ENCODE peak calls at places on chromosomes 12 and 14, in ten cellular contexts. One of them, this sample, is unnamed. For H3K4me1, the result is how much of the 10 kb centered on the place peaks cover.

GRCh38 chr12:8662592-8662991 is at the start of gene MFAP5:
- DNase-seq in gastrocnemius medialis: peak
- DNase-seq in fibroblast of lung: peak
- DNase-seq in mucosa of descending colon: no peak
- DNase-seq in heart right ventricle: peak
- DNase-seq in body of pancreas: no peak
- DNase-seq in Peyer's patch: no peak
- DNase-seq in pancreas: no peak
- DNase-seq in kidney: no peak
- DNase-seq in lung: no peak
- DNase-seq in this sample: no peak

GRCh38 chr12:74334770-74335169 is 202.9 kb upstream of the ATXN7L3B start:
- DNase-seq in gastrocnemius medialis: no peak
- DNase-seq in fibroblast of lung: peak
- DNase-seq in mucosa of descending colon: no peak
- DNase-seq in heart right ventricle: no peak
- DNase-seq in body of pancreas: no peak
- DNase-seq in Peyer's patch: no peak
- DNase-seq in pancreas: no peak
- DNase-seq in kidney: no peak
- DNase-seq in lung: no peak
- DNase-seq in this sample: no peak

GRCh38 chr12:28866715-28867503 is 282.2 kb upstream of the FAR2 start:
- DNase-seq in gastrocnemius medialis: no peak
- DNase-seq in fibroblast of lung: peak
- DNase-seq in mucosa of descending colon: no peak
- DNase-seq in heart right ventricle: no peak
- DNase-seq in body of pancreas: no peak
- DNase-seq in Peyer's patch: no peak
- DNase-seq in pancreas: no peak
- DNase-seq in kidney: no peak
- DNase-seq in lung: no peak
- DNase-seq in this sample: no peak

GRCh38 chr12:54261817-54262402 is 18.0 kb downstream of the CBX5 start:
- DNase-seq in gastrocnemius medialis: no peak
- DNase-seq in fibroblast of lung: peak
- DNase-seq in mucosa of descending colon: no peak
- DNase-seq in heart right ventricle: no peak
- DNase-seq in body of pancreas: no peak
- DNase-seq in Peyer's patch: no peak
- DNase-seq in pancreas: no peak
- DNase-seq in kidney: no peak
- DNase-seq in lung: no peak
- DNase-seq in this sample: no peak

GRCh38 chr14:21069388-21070082 is 569 bp upstream of the ARHGEF40 start:
- DNase-seq in gastrocnemius medialis: no peak
- DNase-seq in fibroblast of lung: peak
- DNase-seq in mucosa of descending colon: no peak
- DNase-seq in heart right ventricle: peak
- DNase-seq in body of pancreas: peak
- DNase-seq in Peyer's patch: no peak
- DNase-seq in pancreas: peak
- DNase-seq in kidney: peak
- DNase-seq in lung: no peak
- DNase-seq in this sample: peak

GRCh38 chr12:113837059-113837458 is 129.1 kb downstream of the RBM19 start:
- DNase-seq in gastrocnemius medialis: no peak
- DNase-seq in fibroblast of lung: no peak
- DNase-seq in mucosa of descending colon: no peak
- DNase-seq in heart right ventricle: no peak
- DNase-seq in body of pancreas: no peak
- DNase-seq in Peyer's patch: no peak
- DNase-seq in pancreas: no peak
- DNase-seq in kidney: no peak
- DNase-seq in lung: no peak
- DNase-seq in this sample: no peak

GRCh38 chr14:31945074-31945613 is 132.0 kb upstream of the ARHGAP5 start:
- DNase-seq in gastrocnemius medialis: no peak
- DNase-seq in fibroblast of lung: no peak
- DNase-seq in mucosa of descending colon: peak
- DNase-seq in heart right ventricle: no peak
- DNase-seq in body of pancreas: no peak
- DNase-seq in Peyer's patch: peak
- DNase-seq in pancreas: no peak
- DNase-seq in kidney: no peak
- DNase-seq in lung: no peak
- DNase-seq in this sample: no peak

GRCh38 chr12:131457028-131457310 is 253.9 kb upstream of the SFSWAP start:
- DNase-seq in gastrocnemius medialis: no peak
- DNase-seq in fibroblast of lung: no peak
- DNase-seq in mucosa of descending colon: no peak
- DNase-seq in heart right ventricle: no peak
- DNase-seq in body of pancreas: no peak
- DNase-seq in Peyer's patch: no peak
- DNase-seq in pancreas: no peak
- DNase-seq in kidney: no peak
- DNase-seq in lung: no peak
- DNase-seq in this sample: no peak

GRCh38 chr12:109632299-109632698 is 58.7 kb downstream of the MVK start:
- DNase-seq in gastrocnemius medialis: no peak
- DNase-seq in fibroblast of lung: no peak
- DNase-seq in mucosa of descending colon: no peak
- DNase-seq in heart right ventricle: no peak
- DNase-seq in body of pancreas: no peak
- DNase-seq in Peyer's patch: no peak
- DNase-seq in pancreas: no peak
- DNase-seq in kidney: no peak
- DNase-seq in lung: no peak
- DNase-seq in this sample: no peak

GRCh38 chr14:101813833-101814232 is 52.3 kb downstream of the PPP2R5C start:
- DNase-seq in gastrocnemius medialis: no peak
- DNase-seq in fibroblast of lung: no peak
- DNase-seq in mucosa of descending colon: no peak
- DNase-seq in heart right ventricle: no peak
- DNase-seq in body of pancreas: no peak
- DNase-seq in Peyer's patch: no peak
- DNase-seq in pancreas: no peak
- DNase-seq in kidney: no peak
- DNase-seq in lung: no peak
- DNase-seq in this sample: no peak

GRCh38 chr14:51603495-51603894 is 48.2 kb upstream of the FRMD6 start:
- DNase-seq in gastrocnemius medialis: no peak
- DNase-seq in fibroblast of lung: no peak
- DNase-seq in mucosa of descending colon: no peak
- DNase-seq in heart right ventricle: no peak
- DNase-seq in body of pancreas: no peak
- DNase-seq in Peyer's patch: no peak
- DNase-seq in pancreas: no peak
- DNase-seq in kidney: no peak
- DNase-seq in lung: no peak
- DNase-seq in this sample: no peak

GRCh38 chr14:85466678-85467077 is 63.3 kb upstream of the FLRT2 start:
- DNase-seq in gastrocnemius medialis: no peak
- DNase-seq in fibroblast of lung: peak
- DNase-seq in mucosa of descending colon: no peak
- DNase-seq in heart right ventricle: no peak
- DNase-seq in body of pancreas: no peak
- DNase-seq in Peyer's patch: no peak
- DNase-seq in pancreas: no peak
- DNase-seq in kidney: no peak
- DNase-seq in lung: no peak
- DNase-seq in this sample: no peak

GRCh38 chr12:67251012-67251411 is 18.1 kb upstream of the CAND1 start:
- DNase-seq in gastrocnemius medialis: no peak
- DNase-seq in fibroblast of lung: no peak
- DNase-seq in mucosa of descending colon: no peak
- DNase-seq in heart right ventricle: no peak
- DNase-seq in body of pancreas: no peak
- DNase-seq in Peyer's patch: no peak
- DNase-seq in pancreas: no peak
- DNase-seq in kidney: no peak
- DNase-seq in lung: no peak
- DNase-seq in this sample: no peak

GRCh38 chr12:104649217-104649834 is 192.6 kb downstream of the CHST11 start:
- DNase-seq in gastrocnemius medialis: no peak
- DNase-seq in fibroblast of lung: no peak
- DNase-seq in mucosa of descending colon: no peak
- DNase-seq in heart right ventricle: no peak
- DNase-seq in body of pancreas: no peak
- DNase-seq in Peyer's patch: no peak
- DNase-seq in pancreas: no peak
- DNase-seq in kidney: no peak
- DNase-seq in lung: no peak
- DNase-seq in this sample: no peak
- H3K4me1 ChIP-seq in gastrocnemius medialis: under half
- H3K4me1 ChIP-seq in fibroblast of lung: under half
- H3K4me1 ChIP-seq in mucosa of descending colon: under half
- H3K4me1 ChIP-seq in heart right ventricle: under half
- H3K4me1 ChIP-seq in body of pancreas: under half
- H3K4me1 ChIP-seq in Peyer's patch: under half
- H3K4me1 ChIP-seq in pancreas: under half
- H3K4me1 ChIP-seq in kidney: under half
- H3K4me1 ChIP-seq in lung: under half
- H3K4me1 ChIP-seq in this sample: under half

GRCh38 chr14:104792101-104792884 is 3.3 kb downstream of the AKT1 start:
- DNase-seq in gastrocnemius medialis: peak
- DNase-seq in fibroblast of lung: no peak
- DNase-seq in mucosa of descending colon: no peak
- DNase-seq in heart right ventricle: peak
- DNase-seq in body of pancreas: peak
- DNase-seq in Peyer's patch: no peak
- DNase-seq in pancreas: peak
- DNase-seq in kidney: no peak
- DNase-seq in lung: peak
- DNase-seq in this sample: no peak
- H3K4me1 ChIP-seq in gastrocnemius medialis: under half
- H3K4me1 ChIP-seq in fibroblast of lung: under half
- H3K4me1 ChIP-seq in mucosa of descending colon: under half
- H3K4me1 ChIP-seq in heart right ventricle: half or more
- H3K4me1 ChIP-seq in body of pancreas: half or more
- H3K4me1 ChIP-seq in Peyer's patch: half or more
- H3K4me1 ChIP-seq in pancreas: under half
- H3K4me1 ChIP-seq in kidney: under half
- H3K4me1 ChIP-seq in lung: under half
- H3K4me1 ChIP-seq in this sample: under half

DNA sequence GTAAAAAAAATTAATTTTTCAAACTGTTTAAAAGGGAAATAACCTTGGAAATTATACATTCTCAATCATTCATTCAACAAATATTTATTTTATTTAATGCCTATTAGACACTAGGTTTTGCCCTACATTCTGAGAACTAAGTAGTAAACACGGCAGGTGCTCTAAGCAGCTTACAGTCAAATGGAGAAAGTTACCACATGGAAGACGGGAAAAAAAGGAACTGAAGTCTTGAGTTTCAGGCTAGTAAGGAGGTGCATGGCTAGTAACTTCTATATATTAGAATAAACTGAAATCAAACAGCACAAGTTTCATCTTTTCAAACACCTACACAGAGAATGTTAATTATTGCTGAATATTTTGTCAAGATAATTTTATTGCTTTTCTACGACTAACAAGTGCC is 52.9 kb downstream of the C12orf42 start:
- DNase-seq in gastrocnemius medialis: no peak
- DNase-seq in fibroblast of lung: no peak
- DNase-seq in mucosa of descending colon: no peak
- DNase-seq in heart right ventricle: no peak
- DNase-seq in body of pancreas: no peak
- DNase-seq in Peyer's patch: no peak
- DNase-seq in pancreas: no peak
- DNase-seq in kidney: no peak
- DNase-seq in lung: no peak
- DNase-seq in this sample: no peak
- H3K4me1 ChIP-seq in gastrocnemius medialis: under half
- H3K4me1 ChIP-seq in fibroblast of lung: under half
- H3K4me1 ChIP-seq in mucosa of descending colon: under half
- H3K4me1 ChIP-seq in heart right ventricle: under half
- H3K4me1 ChIP-seq in body of pancreas: under half
- H3K4me1 ChIP-seq in Peyer's patch: under half
- H3K4me1 ChIP-seq in pancreas: under half
- H3K4me1 ChIP-seq in kidney: under half
- H3K4me1 ChIP-seq in lung: under half
- H3K4me1 ChIP-seq in this sample: under half

GRCh38 chr12:57154076-57154475 is 6.7 kb upstream of the LRP1-AS start:
- DNase-seq in gastrocnemius medialis: no peak
- DNase-seq in fibroblast of lung: no peak
- DNase-seq in mucosa of descending colon: no peak
- DNase-seq in heart right ventricle: no peak
- DNase-seq in body of pancreas: no peak
- DNase-seq in Peyer's patch: no peak
- DNase-seq in pancreas: no peak
- DNase-seq in kidney: no peak
- DNase-seq in lung: no peak
- DNase-seq in this sample: no peak
- H3K4me1 ChIP-seq in gastrocnemius medialis: under half
- H3K4me1 ChIP-seq in fibroblast of lung: under half
- H3K4me1 ChIP-seq in mucosa of descending colon: under half
- H3K4me1 ChIP-seq in heart right ventricle: half or more
- H3K4me1 ChIP-seq in body of pancreas: under half
- H3K4me1 ChIP-seq in Peyer's patch: under half
- H3K4me1 ChIP-seq in pancreas: under half
- H3K4me1 ChIP-seq in kidney: under half
- H3K4me1 ChIP-seq in lung: under half
- H3K4me1 ChIP-seq in this sample: under half

DNA sequence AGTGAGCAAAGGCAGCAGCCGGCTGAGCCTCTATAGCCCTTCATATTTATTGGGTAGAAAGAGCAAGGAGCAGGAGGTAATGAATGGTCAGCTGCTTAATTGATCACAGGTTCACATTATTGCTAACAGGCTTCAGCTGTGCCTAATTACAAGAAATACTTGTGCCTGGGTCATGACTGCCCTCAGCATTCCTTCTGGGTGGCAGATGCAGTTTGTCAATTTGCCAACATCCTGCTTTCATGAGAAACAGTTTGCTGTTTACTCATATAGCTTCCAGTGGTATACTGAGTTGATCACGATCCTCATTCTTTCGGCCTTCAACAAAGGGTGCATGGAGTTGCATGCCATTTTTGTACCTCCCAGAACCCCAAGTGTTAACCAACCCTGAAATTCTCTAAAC is 81.0 kb upstream of the PLEKHG7 start:
- DNase-seq in gastrocnemius medialis: no peak
- DNase-seq in fibroblast of lung: no peak
- DNase-seq in mucosa of descending colon: no peak
- DNase-seq in heart right ventricle: no peak
- DNase-seq in body of pancreas: no peak
- DNase-seq in Peyer's patch: no peak
- DNase-seq in pancreas: no peak
- DNase-seq in kidney: no peak
- DNase-seq in lung: no peak
- DNase-seq in this sample: no peak
- H3K4me1 ChIP-seq in gastrocnemius medialis: under half
- H3K4me1 ChIP-seq in fibroblast of lung: under half
- H3K4me1 ChIP-seq in mucosa of descending colon: under half
- H3K4me1 ChIP-seq in heart right ventricle: under half
- H3K4me1 ChIP-seq in body of pancreas: under half
- H3K4me1 ChIP-seq in Peyer's patch: under half
- H3K4me1 ChIP-seq in pancreas: under half
- H3K4me1 ChIP-seq in kidney: under half
- H3K4me1 ChIP-seq in lung: under half
- H3K4me1 ChIP-seq in this sample: under half